ENCODE peak calls at places on chromosomes 6 and 20, in seven cellular contexts. N, C, H, Y, A, Z and P are unnamed samples.

GRCh38 chr6:163808231-163808630 is 393.7 kb downstream of the QKI start:
- DNase-seq in N (no peak), C (no peak), H (no peak), Y (no peak), A (no peak), Z (no peak), P (no peak)

GRCh38 chr6:32152414-32153251 is 894 bp upstream of the PRRT1 start:
- DNase-seq in N (no peak), C (no peak), H (no peak), Y (no peak), A (no peak), Z (no peak), P (no peak)

GRCh38 chr20:36827541-36828279 is 48.2 kb upstream of the TLDC2 start:
- DNase-seq in N (no peak), C (no peak), H (no peak), Y (no peak), A (no peak), Z (no peak), P (no peak)

GRCh38 chr6:49551126-49551865 is 828 bp downstream of the C6orf141 start:
- DNase-seq in N (peak; percentile 77), C (no peak), H (no peak), Y (peak; percentile 50), A (no peak), Z (no peak), P (no peak)

GRCh38 chr20:56995635-56996075 is 270.8 kb downstream of the BMP7 start:
- DNase-seq in N (peak; percentile 55), C (peak; percentile 23), H (no peak), Y (no peak), A (peak; percentile 58), Z (no peak), P (no peak)

GRCh38 chr6:100880149-100880900 is 804 bp downstream of the ASCC3 start:
- DNase-seq in N (peak; percentile 3), C (peak; percentile 20), H (no peak), Y (no peak), A (no peak), Z (no peak), P (no peak)

GRCh38 chr20:44264287-44264686 is 17.2 kb downstream of the GDAP1L1 start:
- DNase-seq in N (no peak), C (no peak), H (no peak), Y (no peak), A (no peak), Z (no peak), P (no peak)

GRCh38 chr6:56570434-56571359 is 72.0 kb downstream of the DST start:
- DNase-seq in N (peak; percentile 40), C (peak; percentile 60), H (peak; percentile 14), Y (peak; percentile 70), A (peak; percentile 47), Z (no peak), P (no peak)

GRCh38 chr6:150535818-150536220 is 63.9 kb upstream of the PLEKHG1 start:
- DNase-seq in N (no peak), C (peak; percentile 59), H (no peak), Y (peak; percentile 51), A (no peak), Z (no peak), P (no peak)

GRCh38 chr6:144345451-144345850 is 60.3 kb downstream of the UTRN start:
- DNase-seq in N (no peak), C (no peak), H (no peak), Y (no peak), A (no peak), Z (no peak), P (no peak)

GRCh38 chr6:44061375-44062104 is 65.7 kb downstream of the MRPL14 start:
- DNase-seq in N (no peak), C (no peak), H (no peak), Y (no peak), A (no peak), Z (no peak), P (no peak)

GRCh38 chr6:105432797-105433196 is 29.9 kb upstream of the PREP start:
- DNase-seq in N (no peak), C (peak; percentile 10), H (no peak), Y (no peak), A (no peak), Z (no peak), P (peak; percentile 31)

GRCh38 chr20:58712823-58713731 is 20.5 kb downstream of the NPEPL1 start:
- DNase-seq in N (peak; percentile 2), C (no peak), H (no peak), Y (no peak), A (no peak), Z (no peak), P (no peak)

GRCh38 chr6:75205776-75206334 is at the start of gene COL12A1:
- DNase-seq in N (peak; percentile 89), C (no peak), H (no peak), Y (peak; percentile 57), A (no peak), Z (no peak), P (peak; percentile 87)

GRCh38 chr6:53746442-53747103 is 48.2 kb upstream of the LRRC1 start:
- DNase-seq in N (no peak), C (peak; percentile 50), H (no peak), Y (peak; percentile 87), A (no peak), Z (no peak), P (peak; percentile 83)

GRCh38 chr6:138509371-138509770 is 10.1 kb upstream of the NHSL1 start:
- DNase-seq in N (peak; percentile 69), C (peak; percentile 71), H (peak; percentile 5), Y (peak; percentile 59), A (peak; percentile 60), Z (peak; percentile 34), P (no peak)

GRCh38 chr6:127267742-127268588 is 1.3 kb downstream of the RNF146 start:
- DNase-seq in N (peak; percentile 21), C (peak; percentile 12), H (peak; percentile 6), Y (no peak), A (peak; percentile 13), Z (no peak), P (no peak)

GRCh38 chr6:33144373-33144772 is 47.9 kb downstream of the COL11A2 start:
- DNase-seq in N (no peak), C (no peak), H (no peak), Y (no peak), A (no peak), Z (no peak), P (peak; percentile 71)

GRCh38 chr6:2245954-2246863 is 804 bp upstream of the GMDS start:
- DNase-seq in N (no peak), C (peak; percentile 93), H (peak; percentile 40), Y (peak; percentile 95), A (peak; percentile 39), Z (peak; percentile 24), P (peak; percentile 64)

GRCh38 chr6:87561012-87561411 is 28.8 kb downstream of the RARS2 start:
- DNase-seq in N (no peak), C (no peak), H (no peak), Y (no peak), A (no peak), Z (no peak), P (no peak)

GRCh38 chr6:136161950-136162349 is 88.2 kb downstream of the MTFR2 start:
- DNase-seq in N (no peak), C (no peak), H (no peak), Y (no peak), A (no peak), Z (no peak), P (no peak)

GRCh38 chr20:38196016-38196415 is 30.9 kb upstream of the TGM2 start:
- DNase-seq in N (no peak), C (no peak), H (no peak), Y (no peak), A (no peak), Z (no peak), P (no peak)

GRCh38 chr20:401682-402495 is 6.2 kb upstream of the RBCK1 start:
- DNase-seq in N (no peak), C (peak; percentile 100), H (no peak), Y (no peak), A (peak; percentile 74), Z (no peak), P (peak; percentile 99)

GRCh38 chr6:168103036-168103830 is 24.2 kb upstream of the FRMD1 start:
- DNase-seq in N (no peak), C (no peak), H (no peak), Y (no peak), A (no peak), Z (no peak), P (no peak)

GRCh38 chr20:40536866-40537265 is 152.2 kb downstream of the MAFB start:
- DNase-seq in N (no peak), C (no peak), H (no peak), Y (no peak), A (no peak), Z (no peak), P (no peak)

GRCh38 chr20:49690899-49691620 is 22.6 kb downstream of the B4GALT5 start:
- DNase-seq in N (no peak), C (peak; percentile 96), H (no peak), Y (no peak), A (no peak), Z (no peak), P (no peak)

GRCh38 chr6:152952866-152953509 is 29.9 kb downstream of the FBXO5 start:
- DNase-seq in N (no peak), C (peak; percentile 50), H (no peak), Y (peak; percentile 26), A (peak; percentile 46), Z (no peak), P (no peak)

GRCh38 chr6:145530454-145530853 is 204.9 kb downstream of the EPM2A start:
- DNase-seq in N (no peak), C (no peak), H (no peak), Y (peak; percentile 35), A (no peak), Z (no peak), P (no peak)

GRCh38 chr20:53981752-53982437 is 88.5 kb downstream of the BCAS1 start:
- DNase-seq in N (no peak), C (no peak), H (no peak), Y (no peak), A (no peak), Z (no peak), P (no peak)

GRCh38 chr20:38804243-38804642 is 1.3 kb upstream of the PPP1R16B start:
- DNase-seq in N (peak; percentile 33), C (no peak), H (no peak), Y (no peak), A (no peak), Z (no peak), P (no peak)

GRCh38 chr20:4086771-4087677 is 71.7 kb upstream of the RNF24 start:
- DNase-seq in N (peak; percentile 71), C (no peak), H (no peak), Y (no peak), A (no peak), Z (no peak), P (no peak)

GRCh38 chr20:3710703-3711417 is 1.5 kb downstream of the SIGLEC1 start:
- DNase-seq in N (peak; percentile 84), C (peak; percentile 46), H (peak; percentile 45), Y (peak; percentile 20), A (peak; percentile 59), Z (peak; percentile 47), P (no peak)

GRCh38 chr20:35093245-35093884 is 758 bp upstream of the TRPC4AP start:
- DNase-seq in N (no peak), C (no peak), H (no peak), Y (no peak), A (no peak), Z (no peak), P (no peak)

GRCh38 chr6:147947521-147947920 is 395.1 kb upstream of the SASH1 start:
- DNase-seq in N (no peak), C (no peak), H (no peak), Y (no peak), A (no peak), Z (no peak), P (no peak)

GRCh38 chr6:148414836-148415235 is 72.2 kb downstream of the SASH1 start:
- DNase-seq in N (no peak), C (no peak), H (no peak), Y (no peak), A (no peak), Z (no peak), P (no peak)

GRCh38 chr6:87806098-87806497 is 104.1 kb upstream of the AKIRIN2 start:
- DNase-seq in N (no peak), C (no peak), H (no peak), Y (no peak), A (no peak), Z (no peak), P (no peak)